ENCODE peak calls at places on chromosome 9, in five cellular contexts. U, B, H, Q and J are unnamed samples. For H3K36me3, the result is how much of the 10 kb centered on the place peaks cover.

GRCh38 chr9:87556039-87556438 is 58.4 kb downstream of the DAPK1 start:
- DNase-seq in U (no peak), H (no peak), Q (no peak), B (no peak), J (no peak)

GRCh38 chr9:109906766-109907382 is 126.9 kb downstream of the PALM2AKAP2 start:
- DNase-seq in B (no peak), H (no peak), U (no peak), Q (no peak), J (no peak)

GRCh38 chr9:116941266-116941665 is 254.2 kb downstream of the TRIM32 start:
- DNase-seq in B (no peak), U (no peak), H (no peak), Q (no peak), J (no peak)

GRCh38 chr9:21688108-21689102 is 114.0 kb upstream of the MTAP start:
- DNase-seq in H (no peak), Q (no peak), U (no peak), B (no peak), J (no peak)

GRCh38 chr9:25964239-25964638 is 286.0 kb upstream of the TUSC1 start:
- DNase-seq in H (peak), U (peak), Q (no peak), B (no peak), J (peak)

GRCh38 chr9:136774416-136775045 is 10.2 kb upstream of the LCN15 start:
- DNase-seq in B (no peak), H (no peak), Q (no peak), U (no peak), J (no peak)

GRCh38 chr9:92242115-92242778 is 51.2 kb downstream of the IARS1 start:
- DNase-seq in U (no peak), H (no peak), B (no peak), Q (no peak), J (no peak)

GRCh38 chr9:37198034-37198718 is 77.8 kb downstream of the ZCCHC7 start:
- DNase-seq in U (no peak), B (no peak), Q (no peak), H (no peak), J (no peak)

GRCh38 chr9:115008536-115008935 is 78.1 kb upstream of the TNFSF8 start:
- DNase-seq in H (peak), Q (no peak), U (no peak), B (no peak), J (no peak)

GRCh38 chr9:83707518-83707767 is 315 bp downstream of the UBQLN1 start:
- DNase-seq in U (peak), H (no peak), Q (no peak), B (no peak), J (no peak)

GRCh38 chr9:127539982-127540663 is 72.0 kb upstream of the STXBP1 start:
- DNase-seq in B (no peak), Q (no peak), H (no peak), U (no peak), J (no peak)

GRCh38 chr9:106286249-106286648 is 576.7 kb upstream of the ZNF462 start:
- DNase-seq in B (no peak), U (peak), Q (no peak), H (no peak), J (no peak)

GRCh38 chr9:114930063-114930812 is at the start of gene TNFSF8:
- DNase-seq in B (peak), U (no peak), H (no peak), Q (peak), J (no peak)

GRCh38 chr9:124038790-124039633 is 27.4 kb downstream of the LHX2 start:
- DNase-seq in Q (no peak), B (no peak), U (no peak), H (no peak), J (no peak)
- TF ChIP-seq CTCF in Q (no peak), B (no peak), U (peak), H (no peak), J (no peak)

DNA sequence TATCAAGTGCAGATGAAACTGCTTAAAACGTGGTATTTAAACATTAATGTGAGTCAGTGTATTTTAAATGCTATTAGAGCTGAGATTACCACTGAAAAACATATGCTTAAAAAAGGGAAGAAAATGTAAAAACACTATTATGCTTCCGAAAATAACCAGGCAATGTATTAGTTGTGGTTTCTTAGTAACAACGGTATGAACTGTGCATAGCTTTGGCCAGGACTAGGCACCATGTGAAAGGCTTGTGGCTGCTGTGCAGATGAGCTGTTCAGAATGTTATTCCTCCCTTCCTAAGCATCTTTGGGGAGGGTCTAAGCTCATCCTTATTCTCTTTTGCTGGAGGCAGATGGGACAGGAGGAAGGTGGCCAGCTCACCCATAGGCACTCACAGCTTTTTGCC is 84.9 kb downstream of the NTRK2 start:
- DNase-seq in B (no peak), H (no peak), Q (no peak), U (no peak), J (no peak)
- H3K4me3 ChIP-seq in B (no peak), H (no peak), Q (no peak), U (no peak), J (no peak)

GRCh38 chr9:137776306-137776995 is 101.1 kb upstream of the CACNA1B start:
- DNase-seq in U (no peak), H (no peak), B (no peak), Q (no peak), J (no peak)
- H3K36me3 ChIP-seq in U (under half), H (under half), B (half or more), Q (half or more), J (under half)

GRCh38 chr9:95666096-95666784 is 149.5 kb upstream of the PTCH1 start:
- DNase-seq in U (no peak), B (no peak), Q (no peak), H (no peak), J (no peak)
- TF ChIP-seq CTCF in U (no peak), B (no peak), Q (no peak), H (no peak), J (no peak)

DNA sequence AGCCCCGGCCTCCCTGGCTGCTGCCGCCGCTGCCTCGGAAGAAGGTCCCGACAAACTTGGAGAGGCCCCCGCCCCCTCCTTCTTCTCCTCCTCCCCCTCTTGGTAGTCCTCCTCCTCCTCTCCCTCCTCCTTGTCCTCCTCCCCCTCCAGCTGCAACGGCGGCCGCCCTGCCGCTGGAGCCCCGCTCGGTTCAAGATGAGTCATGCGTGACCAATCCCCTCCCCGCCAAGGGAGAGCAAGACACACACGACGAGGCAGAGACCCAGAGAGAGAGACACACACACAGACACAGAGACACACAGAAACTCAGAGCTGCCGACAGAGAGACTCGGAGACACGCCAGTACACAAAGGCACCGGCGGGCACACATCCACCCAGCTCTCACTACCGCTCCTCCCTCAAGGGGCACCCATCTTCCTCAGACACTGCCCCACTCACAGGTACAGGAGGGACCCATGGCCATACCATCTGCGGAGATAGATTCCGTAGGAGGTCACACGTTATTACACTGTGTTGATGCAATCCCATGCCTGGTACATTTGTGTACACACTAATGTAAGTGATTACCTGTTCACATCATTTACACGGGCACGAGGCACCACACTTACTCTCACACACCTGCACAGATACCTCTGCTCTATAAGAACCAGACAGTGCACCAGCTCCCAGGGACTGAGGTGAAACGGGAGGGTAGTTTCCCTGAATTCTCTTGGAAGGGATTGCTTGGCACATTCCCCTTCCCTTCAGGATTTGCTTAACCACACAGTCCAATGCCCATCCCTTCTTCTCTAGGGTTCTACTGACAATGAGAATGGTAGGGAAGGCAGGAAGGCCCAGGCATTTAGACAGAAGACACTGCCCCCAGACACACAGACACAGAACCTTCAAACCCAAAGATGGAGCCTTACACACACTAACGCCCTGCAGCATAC is at the start of gene LHX6:
- DNase-seq in B (no peak), H (no peak), U (no peak), Q (no peak), J (no peak)
- H3K4me3 ChIP-seq in B (peak), H (peak), U (peak), Q (peak), J (peak)

DNA sequence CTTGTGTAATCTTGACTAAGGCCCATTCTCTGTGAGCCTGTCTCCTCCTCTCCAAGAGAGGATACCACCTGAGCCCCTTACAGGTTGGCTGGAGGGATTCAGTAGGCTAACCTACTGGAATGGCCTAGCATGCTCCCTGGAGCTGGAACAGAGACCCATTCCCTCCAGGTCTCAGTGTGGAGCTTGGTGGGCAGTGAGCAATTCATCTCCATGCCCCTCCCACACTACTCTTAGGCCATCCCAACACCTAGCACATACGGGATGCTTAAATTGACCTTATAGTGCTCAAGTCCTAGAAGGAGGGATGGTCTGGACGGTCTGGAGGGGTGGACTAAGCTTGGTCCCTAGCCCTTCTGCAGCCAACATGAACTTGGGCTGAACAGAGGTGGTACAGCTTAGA is 75.6 kb downstream of the CRB2 start:
- DNase-seq in Q (no peak), B (no peak), H (no peak), U (no peak), J (no peak)
- H3K36me3 ChIP-seq in Q (under half), B (under half), H (under half), U (under half), J (under half)